ENCODE peak calls at places on chromosomes 2 and 18, in four cellular contexts. M, H, B and Y are unnamed samples.

GRCh38 chr2:106956879-106957278 is 70.9 kb upstream of the ST6GAL2 start:
- DNase-seq in M (no peak), H (peak), B (no peak), Y (peak)

GRCh38 chr2:175308005-175308404 is 126.5 kb upstream of the ATP5MC3 start:
- DNase-seq in M (no peak), H (no peak), B (no peak), Y (no peak)

GRCh38 chr2:235847576-235847975 is 320.6 kb downstream of the GBX2 start:
- DNase-seq in M (no peak), H (no peak), B (no peak), Y (no peak)

GRCh38 chr18:65468881-65469280 is 281.9 kb upstream of the CDH7 start:
- DNase-seq in M (no peak), H (no peak), B (no peak), Y (no peak)

GRCh38 chr18:75247601-75248421 is 37.2 kb downstream of the TSHZ1 start:
- DNase-seq in M (no peak), H (peak), B (no peak), Y (peak)

GRCh38 chr18:46335551-46336059 is 231.4 kb downstream of the HAUS1 start:
- DNase-seq in M (no peak), H (peak), B (peak), Y (peak)

GRCh38 chr2:160628811-160629210 is 135.2 kb upstream of the RBMS1 start:
- DNase-seq in M (no peak), H (no peak), B (no peak), Y (no peak)

GRCh38 chr18:55858661-55859111 is 270.7 kb upstream of the TCF4 start:
- DNase-seq in M (no peak), H (peak), B (no peak), Y (no peak)

GRCh38 chr2:113080134-113080533 is 12.4 kb downstream of the IL1F10 start:
- DNase-seq in M (peak), H (peak), B (no peak), Y (peak)

GRCh38 chr2:135226961-135227360 is 174.9 kb downstream of the RAB3GAP1 start:
- DNase-seq in M (no peak), H (peak), B (no peak), Y (no peak)

GRCh38 chr2:42934568-42935258 is 142.3 kb upstream of the HAAO start:
- DNase-seq in M (no peak), H (no peak), B (no peak), Y (no peak)

GRCh38 chr2:121561617-121562268 is 31.1 kb downstream of the RNU4ATAC start:
- DNase-seq in M (no peak), H (peak), B (no peak), Y (peak)

GRCh38 chr2:246489-247145 is 17.2 kb downstream of the SH3YL1 start:
- DNase-seq in M (peak), H (peak), B (no peak), Y (peak)

GRCh38 chr2:72793798-72794447 is 31.9 kb downstream of the EXOC6B start:
- DNase-seq in M (no peak), H (peak), B (no peak), Y (peak)

GRCh38 chr2:8252997-8253694 is 428.7 kb upstream of the ID2 start:
- DNase-seq in M (peak), H (no peak), B (no peak), Y (no peak)

GRCh38 chr2:199458017-199458805 is 472 bp upstream of the SATB2 start:
- DNase-seq in M (peak), H (peak), B (peak), Y (peak)

GRCh38 chr2:100615471-100615870 is 52.7 kb downstream of the PDCL3 start:
- DNase-seq in M (no peak), H (no peak), B (no peak), Y (no peak)

GRCh38 chr2:173452436-173452835 is 97.8 kb downstream of the CDCA7 start:
- DNase-seq in M (no peak), H (no peak), B (no peak), Y (no peak)

GRCh38 chr2:217489145-217489960 is 513.4 kb downstream of the TNS1 start:
- DNase-seq in M (no peak), H (peak), B (no peak), Y (no peak)

GRCh38 chr2:201194097-201194496 is 11.2 kb downstream of the CASP10 start:
- DNase-seq in M (peak), H (no peak), B (no peak), Y (no peak)

GRCh38 chr2:147420517-147420916 is 424.3 kb upstream of the ACVR2A start:
- DNase-seq in M (no peak), H (no peak), B (no peak), Y (no peak)

GRCh38 chr18:45837283-45838070 is 12.0 kb downstream of the SIGLEC15 start:
- DNase-seq in M (no peak), H (peak), B (peak), Y (peak)

GRCh38 chr2:44880125-44880483 is 61.4 kb upstream of the SIX3 start:
- DNase-seq in M (no peak), H (no peak), B (no peak), Y (no peak)

GRCh38 chr2:35428548-35428947 is 927.0 kb upstream of the CRIM1 start:
- DNase-seq in M (peak), H (no peak), B (no peak), Y (peak)
- TF ChIP-seq CTCF in M (peak), H (peak), B (no peak), Y (peak)

DNA sequence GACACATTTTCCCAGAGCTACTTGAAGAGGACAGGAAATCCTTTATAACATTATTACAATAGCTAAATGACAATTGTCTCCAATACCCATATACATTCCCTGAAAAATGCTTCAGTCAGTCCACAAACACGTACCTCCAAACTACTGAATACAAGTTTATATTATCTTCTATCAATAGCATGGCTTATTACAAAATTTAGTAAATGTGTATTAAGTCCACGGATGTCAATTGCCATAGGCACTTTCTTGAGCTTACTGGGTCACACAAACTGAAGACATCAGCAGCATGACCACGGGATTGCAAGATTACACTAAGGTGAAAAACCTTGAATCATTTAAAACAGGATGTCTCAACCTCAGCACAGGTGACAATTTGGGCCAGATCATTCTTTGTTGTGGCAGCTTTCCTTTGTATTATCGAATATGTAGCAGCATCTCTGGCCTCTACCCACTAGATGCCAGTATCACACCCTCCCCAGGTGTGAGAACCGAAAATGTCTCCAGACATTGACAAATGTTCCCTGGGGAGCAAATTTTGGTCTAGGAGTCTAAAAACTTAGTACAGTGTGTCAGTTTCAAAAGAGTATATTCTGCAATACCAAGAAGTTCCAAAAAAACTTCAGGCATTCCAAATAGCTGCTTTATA is 1.4 kb downstream of the MBD2 start:
- DNase-seq in M (peak), H (no peak), B (no peak), Y (no peak)
- H3K4me3 ChIP-seq in M (peak), H (peak), B (peak), Y (peak)

GRCh38 chr2:95323347-95324155 is 26.4 kb downstream of the KCNIP3 start:
- DNase-seq in M (peak), H (peak), B (no peak), Y (peak)
- TF ChIP-seq CTCF in M (peak), H (peak), B (peak), Y (peak)

GRCh38 chr2:236984046-236984445 is 101.6 kb upstream of the COPS8 start:
- DNase-seq in M (no peak), H (no peak), B (no peak), Y (no peak)

GRCh38 chr2:236986524-236987330 is 99.0 kb upstream of the COPS8 start:
- DNase-seq in M (no peak), H (no peak), B (no peak), Y (no peak)

GRCh38 chr2:236988690-236989639 is 96.7 kb upstream of the COPS8 start:
- DNase-seq in M (no peak), H (no peak), B (no peak), Y (peak)

GRCh38 chr2:236988216-236988615 is 97.5 kb upstream of the COPS8 start:
- DNase-seq in M (no peak), H (no peak), B (no peak), Y (no peak)

GRCh38 chr2:236985940-236986339 is 99.7 kb upstream of the COPS8 start:
- DNase-seq in M (no peak), H (no peak), B (no peak), Y (peak)
- H3K4me3 ChIP-seq in M (no peak), H (no peak), B (no peak), Y (no peak)

GRCh38 chr2:229880892-229881553 is 40.8 kb downstream of the TRIP12 start:
- DNase-seq in M (no peak), H (no peak), B (no peak), Y (no peak)
- TF ChIP-seq CTCF in M (no peak), H (no peak), B (no peak), Y (no peak)

GRCh38 chr2:120235681-120236080 is 12.5 kb upstream of the TMEM185B start:
- DNase-seq in M (no peak), H (no peak), B (no peak), Y (no peak)

GRCh38 chr2:120238728-120239487 is 13.7 kb upstream of the RALB start:
- DNase-seq in M (no peak), H (peak), B (peak), Y (peak)

GRCh38 chr2:120236791-120237190 is 13.6 kb upstream of the TMEM185B start:
- DNase-seq in M (no peak), H (no peak), B (no peak), Y (no peak)

GRCh38 chr2:120236296-120236695 is 13.1 kb upstream of the TMEM185B start:
- DNase-seq in M (no peak), H (no peak), B (no peak), Y (no peak)

GRCh38 chr2:120237491-120237902 is 14.3 kb upstream of the TMEM185B start:
- DNase-seq in M (no peak), H (peak), B (no peak), Y (peak)
- H3K4me3 ChIP-seq in M (no peak), H (no peak), B (no peak), Y (no peak)